ENCODE peak calls at places on chromosome 22, in eight cellular contexts. U, J, K, Y, T, S, M and D are unnamed samples.
A peak's percentile ranks its signal among the peaks of the same experiment; 100 is the strongest.

GRCh38 chr22:45631140-45631539 is 40.5 kb upstream of the ATXN10 start:
- DNase-seq in J (no peak), M (no peak), Y (peak; percentile 33), T (no peak), U (no peak), S (no peak), K (no peak), D (no peak)

GRCh38 chr22:43855431-43855830 is 6.9 kb downstream of the SULT4A1 start:
- DNase-seq in K (no peak), M (no peak), S (peak; percentile 10), J (no peak), T (no peak), U (no peak), Y (no peak), D (no peak)

GRCh38 chr22:46042786-46043185 is 65.8 kb upstream of the WNT7B start:
- DNase-seq in Y (no peak), U (no peak), S (no peak), J (no peak), M (no peak), T (no peak), K (no peak), D (no peak)

GRCh38 chr22:23071163-23072034 is 1.1 kb downstream of the GNAZ start:
- DNase-seq in U (no peak), J (no peak), Y (no peak), K (no peak), T (no peak), S (peak; percentile 70), M (no peak), D (no peak)

GRCh38 chr22:23180301-23180892 is at the start of gene BCR:
- DNase-seq in M (peak; percentile 73), Y (peak; percentile 87), K (peak; percentile 78), J (peak; percentile 51), T (peak; percentile 50), U (peak; percentile 58), S (peak; percentile 88), D (no peak)

GRCh38 chr22:16717699-16718558 is 107.3 kb downstream of the XKR3 start:
- DNase-seq in J (no peak), M (no peak), T (no peak), K (no peak), Y (no peak), S (no peak), U (no peak), D (no peak)

GRCh38 chr22:35611200-35611890 is 5.8 kb downstream of the MB start:
- DNase-seq in K (no peak), S (peak; percentile 37), J (no peak), M (no peak), Y (no peak), U (no peak), T (no peak), D (no peak)

GRCh38 chr22:26548303-26548702 is 36.0 kb upstream of the TFIP11 start:
- DNase-seq in K (no peak), T (no peak), S (no peak), U (no peak), M (no peak), J (no peak), Y (no peak), D (no peak)

GRCh38 chr22:50300620-50301257 is 6.7 kb downstream of the PLXNB2 start:
- DNase-seq in U (no peak), S (no peak), T (no peak), M (no peak), K (no peak), J (no peak), Y (no peak), D (no peak)
- H3K4me3 ChIP-seq in U (no peak overlapping the region), S (no peak overlapping the region), T (no peak overlapping the region), M (peak overlapping the region; percentile 41), K (no peak overlapping the region), J (no peak overlapping the region), Y (peak overlapping the region; percentile 53), D (no peak overlapping the region)

GRCh38 chr22:37608477-37609239 is at the start of gene GGA1:
- DNase-seq in T (peak; percentile 95), M (peak; percentile 95), J (peak; percentile 91), S (peak; percentile 99), Y (peak; percentile 97), U (peak; percentile 87), K (peak; percentile 98), D (peak; percentile 73)

GRCh38 chr22:37609240-37610152 is 862 bp downstream of the GGA1 start:
- DNase-seq in S (no peak), K (no peak), M (no peak), T (no peak), Y (no peak), J (peak; percentile 36), U (no peak), D (no peak)

GRCh38 chr22:37611202-37611601 is 2.6 kb downstream of the GGA1 start:
- DNase-seq in T (no peak), K (peak; percentile 34), M (no peak), Y (no peak), U (no peak), S (no peak), J (no peak), D (no peak)

GRCh38 chr22:37607912-37608476 is 640 bp upstream of the GGA1 start:
- DNase-seq in T (no peak), M (no peak), S (no peak), J (no peak), Y (no peak), K (peak; percentile 23), U (no peak), D (peak; percentile 84)

DNA sequence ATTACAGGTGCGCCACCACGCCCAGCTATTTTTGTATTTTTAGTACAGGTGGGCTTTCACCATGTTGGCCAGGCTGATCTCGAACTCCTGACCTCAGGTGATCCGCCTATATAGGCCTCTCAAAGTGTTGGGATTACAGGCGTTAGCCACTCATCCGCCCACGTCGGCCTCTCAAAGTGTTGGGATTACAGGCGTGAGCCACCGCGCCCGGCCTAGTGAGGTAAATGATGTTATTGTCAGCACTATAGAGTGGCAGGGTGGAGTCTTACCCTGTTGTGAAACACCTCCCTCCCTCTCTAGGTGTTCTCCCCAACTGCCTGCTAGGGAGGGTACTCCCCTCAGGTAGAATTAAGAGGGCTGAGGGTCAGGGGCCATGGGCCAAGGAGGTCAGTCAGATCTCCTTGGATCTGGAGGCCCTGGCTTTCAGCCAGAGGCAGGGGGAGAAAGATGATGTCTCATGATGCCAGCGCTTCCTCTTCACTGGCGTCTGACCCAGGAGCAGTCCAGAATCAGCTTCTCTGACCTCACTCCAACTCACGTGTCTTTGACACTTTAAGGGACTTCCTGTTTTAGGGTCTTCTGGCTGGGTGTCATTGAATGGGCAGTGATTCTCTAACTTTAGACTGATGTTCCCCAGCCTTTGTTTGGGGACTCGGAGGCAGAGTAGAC is 2.0 kb downstream of the GGA1 start:
- DNase-seq in K (no peak), U (no peak), Y (no peak), M (peak; percentile 80), T (no peak), J (no peak), S (no peak), D (no peak)
- H3K27ac ChIP-seq in K (no peak overlapping the region), U (peak overlapping the region; percentile 93), Y (no peak overlapping the region), M (peak overlapping the region; percentile 94), T (peak overlapping the region; percentile 86), J (no peak overlapping the region), S (no peak overlapping the region), D (no peak overlapping the region)

DNA sequence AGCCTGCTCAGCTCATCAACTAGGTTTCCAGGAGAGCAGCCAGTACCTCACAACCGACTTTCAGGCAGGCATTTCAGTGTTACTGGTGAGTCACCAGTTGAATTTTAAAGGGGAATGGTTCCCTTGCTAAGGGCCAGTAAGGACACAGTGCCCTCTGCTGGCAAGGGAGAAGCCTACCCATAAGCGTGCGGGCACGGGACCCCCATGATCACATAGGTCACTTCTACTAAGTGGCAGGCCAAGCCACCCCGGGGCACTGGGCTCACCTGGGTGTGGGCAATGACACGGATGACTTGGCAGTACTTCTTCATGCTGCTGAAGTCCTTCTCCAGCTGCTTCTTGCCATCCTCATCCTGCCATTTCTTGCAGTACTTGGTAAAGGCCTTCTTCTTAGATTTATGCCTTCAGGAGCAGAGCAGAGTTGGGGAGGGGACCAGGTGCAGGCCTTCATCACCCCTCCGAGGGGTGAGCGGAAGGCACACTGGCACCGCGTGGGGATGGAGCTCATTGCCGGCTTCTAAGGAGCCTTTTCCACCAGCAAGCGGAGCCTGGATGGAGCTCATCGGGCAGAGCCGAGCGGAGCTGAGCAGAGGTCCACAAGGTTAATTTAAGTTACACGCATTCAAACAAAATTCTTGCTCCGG is 2.9 kb downstream of the RPL3 start:
- DNase-seq in U (peak; percentile 51), T (peak; percentile 65), S (no peak), M (peak; percentile 80), K (peak; percentile 95), Y (peak; percentile 88), J (no peak), D (no peak)
- H3K4me3 ChIP-seq in U (no peak overlapping the region), T (peak overlapping the region; percentile 22), S (peak overlapping the region; percentile 93), M (peak overlapping the region; percentile 83), K (peak overlapping the region; percentile 2), Y (peak overlapping the region; percentile 75), J (peak overlapping the region; percentile 99), D (no peak overlapping the region)

DNA sequence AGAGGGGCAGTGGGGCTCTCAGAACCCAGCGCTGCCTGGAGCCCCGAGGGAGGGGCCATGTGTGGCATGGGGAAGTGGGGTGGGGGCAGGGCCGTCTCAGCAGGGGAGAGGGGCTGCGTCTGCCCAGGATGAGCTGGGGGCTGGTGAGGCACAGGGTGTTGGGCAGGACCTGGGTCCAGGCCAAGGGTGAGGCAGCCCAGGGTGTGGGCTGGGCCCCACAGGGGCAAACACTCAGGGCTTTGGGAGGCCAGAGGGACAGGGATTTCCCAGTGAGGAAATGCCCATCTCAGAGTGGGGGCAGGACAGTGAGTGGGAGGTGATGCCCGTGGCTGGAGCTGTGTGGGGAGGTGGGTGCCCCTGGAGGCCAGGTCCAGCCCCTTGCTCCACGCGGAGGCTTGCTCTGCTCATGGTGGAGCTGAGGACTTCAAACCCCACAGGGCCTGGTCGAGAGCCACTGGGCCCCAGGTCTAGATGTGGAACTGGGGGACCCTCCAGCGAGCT is 5.4 kb downstream of the PLXNB2 start:
- DNase-seq in M (peak; percentile 73), S (no peak), K (peak; percentile 29), J (no peak), T (no peak), Y (no peak), U (no peak), D (no peak)
- H3K27ac ChIP-seq in M (peak overlapping the region; percentile 50), S (peak overlapping the region; percentile 6), K (peak overlapping the region; percentile 61), J (peak overlapping the region; percentile 98), T (no peak overlapping the region), Y (no peak overlapping the region), U (peak overlapping the region; percentile 92), D (no peak overlapping the region)

GRCh38 chr22:30250713-30251267 is 4.2 kb upstream of the LIF start:
- DNase-seq in K (no peak), U (no peak), J (peak; percentile 54), S (peak; percentile 88), M (no peak), Y (no peak), T (no peak), D (no peak)
- H3K4me3 ChIP-seq in K (no peak overlapping the region), U (no peak overlapping the region), J (peak overlapping the region; percentile 21), S (no peak overlapping the region), M (no peak overlapping the region), Y (no peak overlapping the region), T (no peak overlapping the region), D (no peak overlapping the region)